ENCODE peak calls at places on chromosomes 13 and 19, in six cellular contexts. X is thyroid gland, Z is astrocyte of the spinal cord, W is brain microvascular endothelial cell, N is lung, A is AG04450. Q is an unnamed sample.

GRCh38 chr13:43880451-43880850 is 747 bp downstream of the LACC1 start:
- DNase-seq in A (no peak), Z (no peak), W (no peak), N (no peak), X (no peak), Q (no peak)

GRCh38 chr13:111165611-111166010 is 50.5 kb downstream of the ARHGEF7 start:
- DNase-seq in X (no peak), A (no peak), N (no peak), Z (no peak), W (no peak), Q (no peak)

GRCh38 chr19:33392341-33393285 is 19.1 kb downstream of the CEBPG start:
- DNase-seq in N (no peak), A (no peak), Z (no peak), W (no peak), X (peak; percentile 82), Q (no peak)

GRCh38 chr19:19171821-19172532 is 1.9 kb upstream of the MEF2B start:
- DNase-seq in N (no peak), X (no peak), Z (peak; percentile 26), W (peak; percentile 31), A (peak; percentile 61), Q (no peak)

GRCh38 chr13:54573186-54573585 is 1544.6 kb downstream of the OLFM4 start:
- DNase-seq in X (no peak), N (no peak), W (no peak), Z (no peak), A (no peak), Q (no peak)

GRCh38 chr13:50457430-50458393 is 385.8 kb downstream of the DLEU7 start:
- DNase-seq in W (no peak), A (no peak), X (no peak), Z (no peak), N (no peak), Q (no peak)

GRCh38 chr19:23596872-23597271 is 90.1 kb downstream of the ZNF675 start:
- DNase-seq in N (no peak), X (no peak), A (no peak), W (no peak), Z (no peak), Q (no peak)

GRCh38 chr19:49836176-49837008 is 14.6 kb upstream of the PTOV1 start:
- DNase-seq in N (no peak), A (no peak), Z (no peak), W (no peak), X (no peak), Q (no peak)

GRCh38 chr19:23916991-23917390 is 2.3 kb downstream of the ZNF726 start:
- DNase-seq in W (peak; percentile 4), X (no peak), A (no peak), Z (no peak), N (no peak), Q (no peak)

GRCh38 chr13:35964764-35965163 is 166.4 kb downstream of the DCLK1 start:
- DNase-seq in W (peak; percentile 32), X (no peak), A (no peak), N (no peak), Z (peak; percentile 34), Q (no peak)

GRCh38 chr13:84481958-84482357 is 599.7 kb upstream of the SLITRK1 start:
- DNase-seq in A (peak; percentile 57), Z (peak; percentile 79), X (no peak), N (no peak), W (peak; percentile 32), Q (peak; percentile 40)

GRCh38 chr13:74306496-74306895 is 172.3 kb upstream of the KLF12 start:
- DNase-seq in A (no peak), Z (peak; percentile 46), N (no peak), X (no peak), W (peak; percentile 23), Q (peak; percentile 37)

GRCh38 chr19:46859637-46860124 is 1.1 kb upstream of the ARHGAP35 start:
- DNase-seq in Z (no peak), X (peak; percentile 60), W (peak; percentile 71), A (no peak), N (peak; percentile 63), Q (no peak)

GRCh38 chr19:46852830-46853229 is 2.2 kb upstream of the AP2S1 start:
- DNase-seq in X (no peak), W (no peak), N (no peak), A (no peak), Z (no peak), Q (no peak)

GRCh38 chr19:46860846-46861690 is at the start of gene ARHGAP35:
- DNase-seq in X (peak; percentile 23), N (no peak), Z (no peak), W (no peak), A (no peak), Q (no peak)

GRCh38 chr19:46860125-46860845 is 512 bp upstream of the ARHGAP35 start:
- DNase-seq in X (peak; percentile 99), N (peak; percentile 97), W (peak; percentile 99), Z (peak; percentile 100), A (peak; percentile 97), Q (peak; percentile 97)

DNA sequence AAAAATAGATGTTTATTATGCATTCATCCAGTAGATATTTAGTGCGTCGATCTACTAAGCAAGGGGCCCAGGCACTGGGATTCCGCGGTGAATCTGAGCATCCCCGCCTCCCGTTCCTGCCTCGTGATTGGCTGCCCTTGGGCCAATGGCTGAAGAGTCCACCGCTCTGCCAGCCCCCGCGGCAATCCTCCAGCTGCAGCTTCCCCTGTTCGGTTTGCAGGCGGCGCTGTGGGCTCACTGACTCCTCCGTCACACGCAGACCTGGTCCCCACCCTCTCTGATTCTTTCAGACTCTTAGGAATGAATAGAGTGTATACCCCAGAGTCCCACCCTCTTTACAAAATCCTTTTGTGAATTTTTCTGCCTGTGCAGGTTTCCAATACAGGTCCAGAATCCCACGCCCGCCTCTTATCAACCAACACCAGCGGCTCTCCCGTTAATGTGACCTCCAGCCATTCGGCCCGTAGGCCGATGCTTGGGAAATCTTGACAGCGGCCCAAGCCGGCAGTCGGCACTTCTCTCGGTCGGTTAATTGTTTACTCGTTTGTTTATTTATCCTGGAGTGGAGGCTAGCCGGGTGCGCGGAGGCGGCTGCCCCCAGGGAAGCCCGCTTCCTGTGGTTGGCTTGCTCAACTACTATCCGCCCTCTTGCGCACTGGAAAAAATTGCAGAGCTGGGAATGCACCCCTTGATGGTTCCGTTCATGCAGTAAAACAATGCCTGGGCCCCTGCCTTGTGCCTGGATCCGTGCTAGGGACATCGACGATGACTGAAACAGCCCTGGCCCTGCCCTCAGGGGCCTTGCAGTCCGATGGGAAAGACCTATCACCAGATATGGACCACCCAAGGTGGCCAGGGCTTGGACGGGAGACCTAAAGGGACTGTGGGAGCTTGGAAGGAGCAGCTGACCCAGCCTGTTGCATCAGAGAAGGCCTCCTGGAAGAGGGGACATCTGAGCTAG is 4.5 kb upstream of the ARHGAP35 start:
- DNase-seq in Z (peak; percentile 94), A (peak; percentile 89), W (peak; percentile 95), N (peak; percentile 95), X (peak; percentile 96), Q (peak; percentile 90)
- H3K4me3 ChIP-seq in Z (peak overlapping the region; percentile 35), A (peak overlapping the region; percentile 55), W (peak overlapping the region; percentile 50), N (no peak overlapping the region), X (peak overlapping the region; percentile 23), Q (peak overlapping the region; percentile 32)

DNA sequence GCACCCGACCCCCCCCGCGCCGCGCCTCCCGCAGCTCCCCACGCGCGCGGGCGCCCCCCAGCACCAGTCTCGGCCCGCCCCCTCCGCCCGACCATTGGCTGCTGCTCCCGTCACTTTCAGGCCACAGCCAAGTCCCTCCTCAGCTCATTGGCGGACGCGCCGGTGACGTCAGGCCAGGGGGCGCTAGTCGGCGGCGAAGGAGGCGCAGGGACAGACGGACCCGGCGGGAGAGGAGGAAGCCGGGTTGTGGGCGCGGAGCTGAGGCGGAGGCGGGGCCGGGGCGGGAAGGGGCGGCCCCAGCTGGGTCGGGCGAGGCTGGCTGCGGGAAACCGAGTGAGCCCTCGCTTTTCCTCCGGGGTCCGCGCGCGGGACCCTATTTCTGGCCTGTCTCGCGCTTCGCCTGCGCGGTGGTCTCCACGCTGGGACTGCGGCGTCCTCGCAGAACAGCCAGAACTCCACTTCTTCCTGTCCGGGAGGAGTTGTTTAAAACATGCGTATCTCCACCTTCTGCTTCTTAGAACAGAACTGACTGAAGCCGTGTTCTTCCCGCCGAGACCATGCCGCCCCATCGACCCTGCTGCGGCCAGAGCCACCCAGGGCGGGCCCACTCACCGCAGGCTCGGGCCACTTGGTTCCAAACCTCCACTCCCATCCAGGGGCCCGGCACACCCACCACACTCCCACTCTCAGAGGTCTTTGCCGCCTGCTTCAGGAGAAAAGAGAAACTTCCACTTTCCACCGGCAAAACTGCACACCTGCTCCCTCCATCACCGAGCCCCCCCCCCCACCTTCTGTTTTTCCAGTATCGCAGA is 459 bp upstream of the TMTC4 start:
- DNase-seq in X (peak; percentile 99), Z (peak; percentile 99), N (peak; percentile 100), W (peak; percentile 98), A (peak; percentile 92), Q (peak; percentile 94)
- TF ChIP-seq CTCF in X (no peak), Z (peak; percentile 35), N (peak; percentile 34), W (peak; percentile 49), A (peak; percentile 47), Q (peak; percentile 37)

GRCh38 chr19:35742121-35742724 is at the start of gene IGFLR1:
- DNase-seq in X (no peak), W (no peak), N (no peak), Z (no peak), A (no peak), Q (no peak)

GRCh38 chr19:35744335-35744687 is 907 bp downstream of the U2AF1L4 start:
- DNase-seq in A (no peak), Z (no peak), W (no peak), N (no peak), X (no peak), Q (no peak)

GRCh38 chr19:35744688-35745327 is 410 bp downstream of the U2AF1L4 start:
- DNase-seq in A (peak; percentile 90), N (peak; percentile 98), Z (peak; percentile 97), X (peak; percentile 96), W (peak; percentile 97), Q (peak; percentile 90)

GRCh38 chr19:35745328-35746086 is at the start of the genes PSENEN and U2AF1L4:
- DNase-seq in A (peak; percentile 99), N (peak; percentile 97), Z (peak; percentile 100), X (peak; percentile 98), W (peak; percentile 97), Q (peak; percentile 99)

DNA sequence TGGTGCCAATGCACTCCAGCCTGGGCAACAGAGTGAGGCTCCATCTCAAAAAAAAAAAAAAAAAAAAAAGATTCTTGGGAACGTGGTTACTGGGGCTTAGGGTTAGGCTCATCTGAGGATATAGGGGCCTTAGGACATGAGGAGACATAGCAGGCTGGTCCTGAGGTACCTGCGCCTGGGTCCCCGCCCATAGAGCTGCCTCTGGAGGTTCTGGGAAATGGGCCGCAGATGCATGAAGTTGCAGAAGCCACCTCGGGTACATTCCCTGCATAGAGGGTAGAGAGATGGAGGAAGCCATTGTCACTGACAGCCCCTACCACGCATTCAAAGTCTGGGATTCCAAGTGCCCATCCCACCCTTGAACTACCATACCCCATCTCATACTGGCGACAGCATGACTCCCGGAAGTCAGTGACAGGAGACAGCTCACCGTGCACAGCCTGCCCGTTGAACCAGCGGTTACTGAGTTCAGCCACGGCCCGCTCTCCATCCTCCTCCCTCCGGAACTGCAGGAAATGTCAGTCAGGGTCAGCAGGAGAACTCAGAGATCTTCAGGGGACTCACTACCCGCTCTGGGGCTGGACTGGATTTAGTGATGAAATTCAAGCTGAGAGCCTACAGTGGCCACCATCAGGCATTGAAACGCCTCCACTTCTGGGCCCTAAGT is 1.4 kb downstream of the U2AF1L4 start:
- DNase-seq in A (no peak), W (no peak), Z (no peak), X (no peak), N (no peak), Q (no peak)
- H3K4me3 ChIP-seq in A (no peak overlapping the region), W (no peak overlapping the region), Z (no peak overlapping the region), X (no peak overlapping the region), N (no peak overlapping the region), Q (no peak overlapping the region)

DNA sequence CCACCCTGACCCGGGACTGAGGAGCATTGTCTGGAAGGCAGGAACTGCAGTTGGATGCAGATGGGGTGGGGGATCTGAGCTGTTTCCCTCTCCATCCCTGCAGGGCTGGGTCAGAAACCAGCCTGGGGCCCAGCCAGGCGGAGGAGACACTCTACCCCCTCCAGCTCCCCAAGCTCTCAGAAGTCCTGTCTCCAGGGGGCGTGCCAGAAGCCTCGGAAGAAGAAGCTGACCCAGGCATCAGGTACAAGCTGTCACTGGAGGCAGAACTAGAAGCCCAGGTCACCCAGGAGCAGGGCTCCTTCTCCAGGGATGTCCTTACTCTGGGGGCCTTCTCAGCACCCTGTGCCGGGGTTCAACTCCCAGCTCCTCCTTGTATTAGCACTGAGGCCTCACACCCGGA is 15.5 kb downstream of the SIX5 start:
- DNase-seq in X (no peak), Z (no peak), W (no peak), A (no peak), N (no peak), Q (no peak)
- TF ChIP-seq CTCF in X (no peak), Z (no peak), W (peak; percentile 29), A (peak; percentile 15), N (no peak), Q (no peak)

Q was measured in astrocyte of the cerebellum.